ENCODE peak calls at places on chromosomes 11 and 22, in eight cellular contexts. B is right lobe of liver, Z is PC-9, X is OCI-LY7, U is tibial artery, H is kidney epithelial cell, L is fibroblast of lung, O is cardiac fibroblast. M is an unnamed sample.

GRCh38 chr11:23769214-23769613 is 727.6 kb upstream of the LUZP2 start:
- DNase-seq in B (no peak), Z (no peak), X (no peak), U (no peak), H (no peak), L (no peak), O (no peak), M (no peak)

GRCh38 chr11:10181811-10182210 is 112.2 kb downstream of the SBF2 start:
- DNase-seq in B (no peak), Z (no peak), X (peak), U (no peak), H (peak), L (peak), O (peak), M (peak)

GRCh38 chr11:74179234-74180126 is 8.4 kb downstream of the PPME1 start:
- DNase-seq in B (no peak), Z (no peak), X (no peak), U (no peak), H (no peak), L (peak), O (peak), M (no peak)

GRCh38 chr11:2140411-2141400 is 1.5 kb upstream of the IGF2 start:
- DNase-seq in B (peak), Z (no peak), X (no peak), U (no peak), H (no peak), L (no peak), O (no peak), M (no peak)

GRCh38 chr11:59680287-59681154 is 11.7 kb upstream of the PATL1 start:
- DNase-seq in B (peak), Z (peak), X (peak), U (peak), H (peak), L (peak), O (peak), M (peak)

GRCh38 chr11:128766687-128767086 is 72.8 kb downstream of the FLI1 start:
- DNase-seq in B (no peak), Z (no peak), X (no peak), U (no peak), H (no peak), L (no peak), O (no peak), M (no peak)

GRCh38 chr22:42793848-42794405 is 63.1 kb downstream of the ARFGAP3 start:
- DNase-seq in B (no peak), Z (no peak), X (no peak), U (peak), H (no peak), L (no peak), O (no peak), M (no peak)

GRCh38 chr11:66868726-66869291 is 11.9 kb downstream of the LRFN4 start:
- DNase-seq in B (peak), Z (no peak), X (peak), U (no peak), H (no peak), L (no peak), O (no peak), M (no peak)

GRCh38 chr11:76620471-76620870 is 50.1 kb downstream of the LRRC32 start:
- DNase-seq in B (no peak), Z (no peak), X (no peak), U (peak), H (no peak), L (peak), O (peak), M (peak)

GRCh38 chr11:70292863-70293262 is 22.4 kb downstream of the PPFIA1 start:
- DNase-seq in B (peak), Z (no peak), X (no peak), U (no peak), H (no peak), L (no peak), O (no peak), M (no peak)

GRCh38 chr11:69040581-69041260 is 8.0 kb upstream of the TPCN2 start:
- DNase-seq in B (no peak), Z (no peak), X (no peak), U (no peak), H (peak), L (peak), O (peak), M (peak)

GRCh38 chr11:70948855-70949551 is 303.4 kb downstream of the SHANK2 start:
- DNase-seq in B (peak), Z (no peak), X (no peak), U (no peak), H (no peak), L (no peak), O (no peak), M (no peak)

GRCh38 chr11:126366064-126366822 is 10.8 kb downstream of the ST3GAL4 start:
- DNase-seq in B (no peak), Z (no peak), X (no peak), U (peak), H (no peak), L (no peak), O (no peak), M (no peak)

GRCh38 chr11:35943761-35944502 is at the start of gene LDLRAD3:
- DNase-seq in B (peak), Z (peak), X (no peak), U (peak), H (no peak), L (peak), O (peak), M (peak)

GRCh38 chr22:47218671-47219070 is 456.2 kb downstream of the TBC1D22A start:
- DNase-seq in B (no peak), Z (no peak), X (no peak), U (no peak), H (no peak), L (no peak), O (no peak), M (no peak)

GRCh38 chr11:26849009-26849408 is 127.1 kb upstream of the SLC5A12 start:
- DNase-seq in B (no peak), Z (no peak), X (no peak), U (peak), H (no peak), L (no peak), O (peak), M (no peak)

GRCh38 chr22:36323182-36323854 is 64.4 kb downstream of the MYH9 start:
- DNase-seq in B (no peak), Z (no peak), X (no peak), U (peak), H (no peak), L (peak), O (peak), M (peak)

GRCh38 chr11:96483550-96483949 is 93.7 kb downstream of the JRKL start:
- DNase-seq in B (no peak), Z (no peak), X (no peak), U (no peak), H (no peak), L (peak), O (no peak), M (no peak)

DNA sequence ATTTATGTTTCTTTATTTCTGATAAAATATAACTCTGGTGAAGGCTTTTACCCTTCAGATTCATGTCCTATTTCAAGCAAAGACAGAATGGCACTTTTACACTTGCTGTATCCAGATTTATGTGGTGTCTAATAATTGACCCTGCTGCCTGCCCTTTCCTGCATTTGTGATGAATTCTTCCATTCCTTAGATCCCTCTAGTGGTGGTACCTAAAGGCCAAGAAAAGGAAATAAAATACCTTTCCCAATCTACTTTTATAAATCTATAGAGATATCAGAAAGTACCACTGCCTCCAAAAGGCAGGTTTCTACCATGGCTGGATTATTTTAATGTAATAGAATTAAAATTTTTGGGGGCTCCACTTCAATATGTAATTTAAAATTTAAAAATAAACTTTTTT is 34.2 kb downstream of the CCDC81 start:
- DNase-seq in B (no peak), Z (no peak), X (no peak), U (no peak), H (no peak), L (peak), O (peak), M (no peak)
- TF ChIP-seq CTCF in B (no peak), Z (peak), X (peak), U (no peak), H (peak), L (peak), O (peak), M (peak)

DNA sequence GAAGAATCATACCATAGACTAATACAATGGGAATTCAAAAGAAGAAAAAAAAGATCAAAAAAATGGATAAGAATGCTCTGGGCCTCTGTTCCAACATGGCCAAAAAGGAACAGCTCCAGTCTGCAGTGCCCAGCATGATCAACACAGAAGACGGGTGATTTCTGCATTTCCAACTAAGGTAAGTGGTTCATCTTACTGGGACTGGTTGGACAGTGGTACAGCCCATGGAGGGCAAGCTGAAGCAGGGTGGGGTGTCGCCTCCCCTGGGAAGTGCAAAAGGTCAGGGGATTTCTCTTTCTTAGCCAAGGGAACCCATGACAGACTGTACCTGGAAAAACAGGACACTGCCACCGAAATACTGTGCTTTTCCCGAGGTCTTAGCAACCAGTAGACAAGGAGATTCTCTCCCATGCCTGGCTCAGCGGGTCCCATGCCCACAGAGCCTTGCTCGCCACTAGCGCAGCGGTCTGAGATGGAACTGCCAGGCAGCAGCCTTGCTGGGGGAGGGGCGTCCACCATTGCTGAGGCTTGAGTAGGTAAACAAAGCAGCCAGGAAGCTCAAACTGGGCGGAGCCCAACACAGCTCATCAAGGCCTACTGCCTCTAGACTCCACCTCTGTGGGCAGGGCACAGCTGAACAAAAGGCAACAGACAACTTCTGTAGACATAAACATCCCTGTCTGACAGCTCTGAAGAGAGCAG is 428.4 kb downstream of the MN1 start:
- DNase-seq in B (peak), Z (no peak), X (peak), U (no peak), H (no peak), L (no peak), O (no peak), M (no peak)
- H3K4me3 ChIP-seq in B (no peak), Z (no peak), X (peak), U (no peak), H (no peak), L (no peak), O (no peak), M (no peak)

GRCh38 chr22:19943665-19944026 is 2.0 kb upstream of the TXNRD2 start:
- DNase-seq in B (no peak), Z (no peak), X (peak), U (peak), H (peak), L (peak), O (peak), M (no peak)
- TF ChIP-seq CTCF in B (no peak), Z (no peak), X (no peak), U (no peak), H (no peak), L (no peak), O (no peak), M (peak)

GRCh38 chr22:17569971-17570511 is 6.7 kb downstream of the SLC25A18 start:
- DNase-seq in B (no peak), Z (no peak), X (no peak), U (no peak), H (no peak), L (peak), O (peak), M (no peak)
- H3K4me3 ChIP-seq in B (peak), Z (no peak), X (no peak), U (peak), H (no peak), L (no peak), O (no peak), M (peak)

GRCh38 chr11:61969838-61970452 is 2.5 kb upstream of the FTH1 start:
- DNase-seq in B (no peak), Z (no peak), X (no peak), U (no peak), H (no peak), L (peak), O (peak), M (no peak)

GRCh38 chr11:61972796-61973602 is 5.6 kb upstream of the FTH1 start:
- DNase-seq in B (peak), Z (peak), X (no peak), U (peak), H (peak), L (peak), O (peak), M (no peak)

GRCh38 chr11:61969391-61969758 is 1.9 kb upstream of the FTH1 start:
- DNase-seq in B (no peak), Z (no peak), X (no peak), U (no peak), H (no peak), L (no peak), O (no peak), M (no peak)

GRCh38 chr11:61972112-61972795 is 4.8 kb upstream of the FTH1 start:
- DNase-seq in B (no peak), Z (no peak), X (no peak), U (peak), H (no peak), L (no peak), O (no peak), M (peak)

GRCh38 chr11:61971177-61972111 is 4.0 kb upstream of the FTH1 start:
- DNase-seq in B (peak), Z (peak), X (peak), U (peak), H (peak), L (peak), O (peak), M (peak)
- TF ChIP-seq CTCF in B (no peak), Z (no peak), X (no peak), U (no peak), H (no peak), L (no peak), O (no peak), M (no peak)

GRCh38 chr11:125090816-125091215 is 20.6 kb downstream of the TMEM218 start:
- DNase-seq in B (no peak), Z (no peak), X (no peak), U (no peak), H (no peak), L (no peak), O (no peak), M (no peak)

GRCh38 chr11:125092669-125093068 is 18.8 kb downstream of the TMEM218 start:
- DNase-seq in B (no peak), Z (no peak), X (no peak), U (no peak), H (no peak), L (no peak), O (no peak), M (no peak)

GRCh38 chr11:125093502-125093901 is 17.9 kb downstream of the TMEM218 start:
- DNase-seq in B (no peak), Z (no peak), X (no peak), U (no peak), H (no peak), L (no peak), O (no peak), M (no peak)

GRCh38 chr11:125091877-125092664 is 19.4 kb downstream of the TMEM218 start:
- DNase-seq in B (no peak), Z (no peak), X (no peak), U (no peak), H (no peak), L (no peak), O (no peak), M (no peak)

DNA sequence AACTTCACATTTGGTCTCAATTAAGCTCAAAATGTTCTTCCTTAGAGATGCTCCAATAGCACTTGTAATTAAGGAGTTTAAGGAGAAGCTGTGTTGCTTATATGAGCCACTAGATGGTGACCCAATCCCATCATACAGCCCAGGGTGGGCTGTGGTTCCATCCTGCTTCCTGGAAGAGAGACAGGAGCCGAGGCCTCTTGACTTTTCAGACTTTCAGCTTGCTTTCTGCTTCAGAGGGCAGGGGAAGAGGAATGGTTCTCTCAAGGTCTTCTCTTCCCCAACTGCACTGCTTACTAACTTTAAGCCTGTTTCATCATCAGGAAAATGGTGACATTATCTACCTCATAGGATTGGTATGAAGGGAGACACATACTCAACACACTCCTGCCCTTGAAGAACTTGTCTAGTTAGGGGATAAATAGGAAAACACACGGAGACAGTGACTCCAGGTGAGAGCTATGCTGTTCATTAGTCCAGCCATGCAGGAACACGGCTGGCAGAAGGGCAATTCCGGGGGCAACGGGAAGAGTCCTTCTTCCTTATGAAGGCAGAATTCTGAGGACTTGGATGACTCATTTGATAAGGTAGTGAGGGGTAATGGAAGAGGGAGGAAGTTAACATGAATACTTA is 20.1 kb downstream of the TMEM218 start:
- DNase-seq in B (no peak), Z (peak), X (peak), U (no peak), H (peak), L (peak), O (peak), M (peak)
- H3K4me3 ChIP-seq in B (no peak), Z (no peak), X (no peak), U (no peak), H (no peak), L (no peak), O (no peak), M (no peak)

GRCh38 chr11:75596914-75597313 is 34.9 kb downstream of the SERPINH1 start:
- DNase-seq in B (no peak), Z (no peak), X (no peak), U (no peak), H (no peak), L (no peak), O (no peak), M (no peak)

GRCh38 chr11:75595511-75595910 is 33.5 kb downstream of the SERPINH1 start:
- DNase-seq in B (no peak), Z (no peak), X (no peak), U (no peak), H (no peak), L (no peak), O (no peak), M (no peak)

GRCh38 chr11:75598900-75599299 is 36.8 kb downstream of the SERPINH1 start:
- DNase-seq in B (no peak), Z (no peak), X (no peak), U (no peak), H (no peak), L (no peak), O (no peak), M (no peak)

GRCh38 chr11:75598264-75598663 is 36.2 kb downstream of the SERPINH1 start:
- DNase-seq in B (no peak), Z (no peak), X (no peak), U (no peak), H (no peak), L (no peak), O (no peak), M (no peak)

GRCh38 chr11:75597636-75598035 is 35.6 kb downstream of the SERPINH1 start:
- DNase-seq in B (no peak), Z (no peak), X (peak), U (no peak), H (no peak), L (no peak), O (peak), M (no peak)
- TF ChIP-seq CTCF in B (peak), Z (peak), X (peak), U (no peak), H (peak), L (peak), O (peak), M (peak)

M was measured in astrocyte of the cerebellum.